ENCODE peak calls at places on chromosome 2, in six cellular contexts. One of them, this sample, is unnamed.

GRCh38 chr2:54457326-54458023 is 1.3 kb downstream of the SPTBN1 start:
- DNase-seq in cardiac muscle cell: no peak
- DNase-seq in right atrium auricular region: no peak
- DNase-seq in gastrocnemius medialis: no peak
- DNase-seq in fibroblast of pulmonary artery: no peak
- DNase-seq in AG10803: no peak
- DNase-seq in this sample: no peak

GRCh38 chr2:239603411-239604356 is 202.9 kb upstream of the HDAC4 start:
- DNase-seq in cardiac muscle cell: no peak
- DNase-seq in right atrium auricular region: peak
- DNase-seq in gastrocnemius medialis: no peak
- DNase-seq in fibroblast of pulmonary artery: no peak
- DNase-seq in AG10803: no peak
- DNase-seq in this sample: no peak

GRCh38 chr2:8719528-8719927 is 37.7 kb downstream of the ID2 start:
- DNase-seq in cardiac muscle cell: peak
- DNase-seq in right atrium auricular region: no peak
- DNase-seq in gastrocnemius medialis: no peak
- DNase-seq in fibroblast of pulmonary artery: no peak
- DNase-seq in AG10803: peak
- DNase-seq in this sample: no peak

GRCh38 chr2:110978871-110979833 is 141.6 kb upstream of the BCL2L11 start:
- DNase-seq in cardiac muscle cell: no peak
- DNase-seq in right atrium auricular region: no peak
- DNase-seq in gastrocnemius medialis: no peak
- DNase-seq in fibroblast of pulmonary artery: no peak
- DNase-seq in AG10803: no peak
- DNase-seq in this sample: no peak

GRCh38 chr2:66896151-66896550 is 461.2 kb downstream of the MEIS1 start:
- DNase-seq in cardiac muscle cell: no peak
- DNase-seq in right atrium auricular region: no peak
- DNase-seq in gastrocnemius medialis: no peak
- DNase-seq in fibroblast of pulmonary artery: no peak
- DNase-seq in AG10803: no peak
- DNase-seq in this sample: no peak

GRCh38 chr2:6968319-6969100 is 51.3 kb downstream of the RNF144A start:
- DNase-seq in cardiac muscle cell: peak
- DNase-seq in right atrium auricular region: no peak
- DNase-seq in gastrocnemius medialis: no peak
- DNase-seq in fibroblast of pulmonary artery: peak
- DNase-seq in AG10803: no peak
- DNase-seq in this sample: no peak

GRCh38 chr2:159133795-159134194 is 152.7 kb downstream of the WDSUB1 start:
- DNase-seq in cardiac muscle cell: peak
- DNase-seq in right atrium auricular region: no peak
- DNase-seq in gastrocnemius medialis: no peak
- DNase-seq in fibroblast of pulmonary artery: peak
- DNase-seq in AG10803: peak
- DNase-seq in this sample: no peak

GRCh38 chr2:122167561-122167960 is 412.1 kb downstream of the TSN start:
- DNase-seq in cardiac muscle cell: no peak
- DNase-seq in right atrium auricular region: no peak
- DNase-seq in gastrocnemius medialis: no peak
- DNase-seq in fibroblast of pulmonary artery: no peak
- DNase-seq in AG10803: no peak
- DNase-seq in this sample: no peak

GRCh38 chr2:128667391-128667790 is 348.7 kb upstream of the HS6ST1 start:
- DNase-seq in cardiac muscle cell: no peak
- DNase-seq in right atrium auricular region: peak
- DNase-seq in gastrocnemius medialis: no peak
- DNase-seq in fibroblast of pulmonary artery: no peak
- DNase-seq in AG10803: no peak
- DNase-seq in this sample: no peak

GRCh38 chr2:227473019-227473461 is 1.1 kb downstream of the AGFG1 start:
- DNase-seq in cardiac muscle cell: no peak
- DNase-seq in right atrium auricular region: no peak
- DNase-seq in gastrocnemius medialis: no peak
- DNase-seq in fibroblast of pulmonary artery: peak
- DNase-seq in AG10803: peak
- DNase-seq in this sample: no peak

GRCh38 chr2:169363570-169364150 is 1.3 kb upstream of the LRP2 start:
- DNase-seq in cardiac muscle cell: peak
- DNase-seq in right atrium auricular region: no peak
- DNase-seq in gastrocnemius medialis: no peak
- DNase-seq in fibroblast of pulmonary artery: peak
- DNase-seq in AG10803: no peak
- DNase-seq in this sample: no peak

GRCh38 chr2:11872247-11872947 is 126.0 kb downstream of the LPIN1 start:
- DNase-seq in cardiac muscle cell: peak
- DNase-seq in right atrium auricular region: peak
- DNase-seq in gastrocnemius medialis: no peak
- DNase-seq in fibroblast of pulmonary artery: peak
- DNase-seq in AG10803: no peak
- DNase-seq in this sample: peak

GRCh38 chr2:50975546-50975945 is 56.4 kb downstream of the NRXN1 start:
- DNase-seq in cardiac muscle cell: no peak
- DNase-seq in right atrium auricular region: no peak
- DNase-seq in gastrocnemius medialis: no peak
- DNase-seq in fibroblast of pulmonary artery: no peak
- DNase-seq in AG10803: no peak
- DNase-seq in this sample: no peak

GRCh38 chr2:145752091-145752806 is 1232.3 kb upstream of the ZEB2 start:
- DNase-seq in cardiac muscle cell: peak
- DNase-seq in right atrium auricular region: peak
- DNase-seq in gastrocnemius medialis: no peak
- DNase-seq in fibroblast of pulmonary artery: peak
- DNase-seq in AG10803: peak
- DNase-seq in this sample: peak

GRCh38 chr2:102149243-102149642 is 6.7 kb downstream of the IL1R1 start:
- DNase-seq in cardiac muscle cell: no peak
- DNase-seq in right atrium auricular region: no peak
- DNase-seq in gastrocnemius medialis: no peak
- DNase-seq in fibroblast of pulmonary artery: no peak
- DNase-seq in AG10803: no peak
- DNase-seq in this sample: no peak

GRCh38 chr2:189276277-189276676 is 96.7 kb upstream of the COL5A2 start:
- DNase-seq in cardiac muscle cell: peak
- DNase-seq in right atrium auricular region: no peak
- DNase-seq in gastrocnemius medialis: no peak
- DNase-seq in fibroblast of pulmonary artery: peak
- DNase-seq in AG10803: peak
- DNase-seq in this sample: peak

GRCh38 chr2:37573818-37574388 is 97.5 kb downstream of the CDC42EP3 start:
- DNase-seq in cardiac muscle cell: no peak
- DNase-seq in right atrium auricular region: no peak
- DNase-seq in gastrocnemius medialis: no peak
- DNase-seq in fibroblast of pulmonary artery: peak
- DNase-seq in AG10803: no peak
- DNase-seq in this sample: no peak

GRCh38 chr2:140943867-140944266 is 1186.9 kb downstream of the LRP1B start:
- DNase-seq in cardiac muscle cell: no peak
- DNase-seq in right atrium auricular region: no peak
- DNase-seq in gastrocnemius medialis: no peak
- DNase-seq in fibroblast of pulmonary artery: no peak
- DNase-seq in AG10803: no peak
- DNase-seq in this sample: no peak

GRCh38 chr2:232516556-232516955 is 3.6 kb upstream of the PRSS56 start:
- DNase-seq in cardiac muscle cell: no peak
- DNase-seq in right atrium auricular region: no peak
- DNase-seq in gastrocnemius medialis: no peak
- DNase-seq in fibroblast of pulmonary artery: no peak
- DNase-seq in AG10803: no peak
- DNase-seq in this sample: no peak

GRCh38 chr2:165305391-165306096 is 66.3 kb downstream of the SCN2A start:
- DNase-seq in cardiac muscle cell: peak
- DNase-seq in right atrium auricular region: no peak
- DNase-seq in gastrocnemius medialis: no peak
- DNase-seq in fibroblast of pulmonary artery: peak
- DNase-seq in AG10803: no peak
- DNase-seq in this sample: no peak

GRCh38 chr2:188085421-188085820 is 206.3 kb upstream of the GULP1 start:
- DNase-seq in cardiac muscle cell: no peak
- DNase-seq in right atrium auricular region: no peak
- DNase-seq in gastrocnemius medialis: no peak
- DNase-seq in fibroblast of pulmonary artery: no peak
- DNase-seq in AG10803: no peak
- DNase-seq in this sample: no peak

GRCh38 chr2:238596571-238597551 is 170.1 kb downstream of the ASB1 start:
- DNase-seq in cardiac muscle cell: peak
- DNase-seq in right atrium auricular region: no peak
- DNase-seq in gastrocnemius medialis: peak
- DNase-seq in fibroblast of pulmonary artery: peak
- DNase-seq in AG10803: peak
- DNase-seq in this sample: peak

GRCh38 chr2:157164891-157165290 is 92.6 kb upstream of the GALNT5 start:
- DNase-seq in cardiac muscle cell: no peak
- DNase-seq in right atrium auricular region: no peak
- DNase-seq in gastrocnemius medialis: no peak
- DNase-seq in fibroblast of pulmonary artery: no peak
- DNase-seq in AG10803: no peak
- DNase-seq in this sample: no peak

GRCh38 chr2:47179325-47179724 is 24.2 kb upstream of the STPG4 start:
- DNase-seq in cardiac muscle cell: no peak
- DNase-seq in right atrium auricular region: no peak
- DNase-seq in gastrocnemius medialis: no peak
- DNase-seq in fibroblast of pulmonary artery: no peak
- DNase-seq in AG10803: no peak
- DNase-seq in this sample: no peak

GRCh38 chr2:74908763-74909444 is 49.5 kb upstream of the POLE4 start:
- DNase-seq in cardiac muscle cell: peak
- DNase-seq in right atrium auricular region: no peak
- DNase-seq in gastrocnemius medialis: no peak
- DNase-seq in fibroblast of pulmonary artery: no peak
- DNase-seq in AG10803: peak
- DNase-seq in this sample: no peak

GRCh38 chr2:86790828-86791561 is at the start of gene CD8A:
- DNase-seq in cardiac muscle cell: peak
- DNase-seq in right atrium auricular region: no peak
- DNase-seq in gastrocnemius medialis: no peak
- DNase-seq in fibroblast of pulmonary artery: peak
- DNase-seq in AG10803: peak
- DNase-seq in this sample: no peak

GRCh38 chr2:44247924-44248323 is 27.4 kb upstream of the SLC3A1 start:
- DNase-seq in cardiac muscle cell: no peak
- DNase-seq in right atrium auricular region: no peak
- DNase-seq in gastrocnemius medialis: no peak
- DNase-seq in fibroblast of pulmonary artery: no peak
- DNase-seq in AG10803: no peak
- DNase-seq in this sample: no peak

GRCh38 chr2:146940016-146940685 is 904.7 kb upstream of the ACVR2A start:
- DNase-seq in cardiac muscle cell: peak
- DNase-seq in right atrium auricular region: no peak
- DNase-seq in gastrocnemius medialis: no peak
- DNase-seq in fibroblast of pulmonary artery: peak
- DNase-seq in AG10803: peak
- DNase-seq in this sample: no peak

GRCh38 chr2:151792589-151792988 is 35.6 kb downstream of the ARL5A start:
- DNase-seq in cardiac muscle cell: no peak
- DNase-seq in right atrium auricular region: no peak
- DNase-seq in gastrocnemius medialis: no peak
- DNase-seq in fibroblast of pulmonary artery: no peak
- DNase-seq in AG10803: no peak
- DNase-seq in this sample: no peak
- TF ChIP-seq CTCF in cardiac muscle cell: no peak
- TF ChIP-seq CTCF in right atrium auricular region: no peak
- TF ChIP-seq CTCF in gastrocnemius medialis: no peak
- TF ChIP-seq CTCF in fibroblast of pulmonary artery: no peak
- TF ChIP-seq CTCF in AG10803: no peak
- TF ChIP-seq CTCF in this sample: no peak

GRCh38 chr2:23286765-23287155 is 98.2 kb upstream of the KLHL29 start:
- DNase-seq in cardiac muscle cell: peak
- DNase-seq in right atrium auricular region: peak
- DNase-seq in gastrocnemius medialis: peak
- DNase-seq in fibroblast of pulmonary artery: peak
- DNase-seq in AG10803: peak
- DNase-seq in this sample: peak
- TF ChIP-seq CTCF in cardiac muscle cell: no peak
- TF ChIP-seq CTCF in right atrium auricular region: no peak
- TF ChIP-seq CTCF in gastrocnemius medialis: no peak
- TF ChIP-seq CTCF in fibroblast of pulmonary artery: no peak
- TF ChIP-seq CTCF in AG10803: no peak
- TF ChIP-seq CTCF in this sample: no peak

DNA sequence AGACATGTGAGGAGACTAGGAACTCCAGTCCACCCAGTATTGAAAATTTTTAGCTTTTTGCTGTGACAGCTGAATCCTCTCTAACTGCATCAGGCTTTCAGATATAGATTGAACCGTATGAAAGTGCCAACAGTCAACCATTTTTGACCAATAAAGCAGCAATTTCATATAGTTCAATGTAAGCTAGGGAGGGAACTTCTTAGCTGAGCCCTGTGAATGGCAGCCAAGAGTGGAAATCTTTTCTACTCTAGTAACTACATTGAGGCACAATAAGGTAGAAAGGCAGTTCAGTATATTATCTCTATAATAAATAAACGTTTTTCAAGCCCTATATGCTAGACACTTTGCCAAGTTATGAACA is 96.3 kb upstream of the TANK start:
- DNase-seq in cardiac muscle cell: no peak
- DNase-seq in right atrium auricular region: no peak
- DNase-seq in gastrocnemius medialis: no peak
- DNase-seq in fibroblast of pulmonary artery: no peak
- DNase-seq in AG10803: no peak
- DNase-seq in this sample: no peak
- TF ChIP-seq CTCF in cardiac muscle cell: no peak
- TF ChIP-seq CTCF in right atrium auricular region: no peak
- TF ChIP-seq CTCF in gastrocnemius medialis: no peak
- TF ChIP-seq CTCF in fibroblast of pulmonary artery: no peak
- TF ChIP-seq CTCF in AG10803: no peak
- TF ChIP-seq CTCF in this sample: no peak

DNA sequence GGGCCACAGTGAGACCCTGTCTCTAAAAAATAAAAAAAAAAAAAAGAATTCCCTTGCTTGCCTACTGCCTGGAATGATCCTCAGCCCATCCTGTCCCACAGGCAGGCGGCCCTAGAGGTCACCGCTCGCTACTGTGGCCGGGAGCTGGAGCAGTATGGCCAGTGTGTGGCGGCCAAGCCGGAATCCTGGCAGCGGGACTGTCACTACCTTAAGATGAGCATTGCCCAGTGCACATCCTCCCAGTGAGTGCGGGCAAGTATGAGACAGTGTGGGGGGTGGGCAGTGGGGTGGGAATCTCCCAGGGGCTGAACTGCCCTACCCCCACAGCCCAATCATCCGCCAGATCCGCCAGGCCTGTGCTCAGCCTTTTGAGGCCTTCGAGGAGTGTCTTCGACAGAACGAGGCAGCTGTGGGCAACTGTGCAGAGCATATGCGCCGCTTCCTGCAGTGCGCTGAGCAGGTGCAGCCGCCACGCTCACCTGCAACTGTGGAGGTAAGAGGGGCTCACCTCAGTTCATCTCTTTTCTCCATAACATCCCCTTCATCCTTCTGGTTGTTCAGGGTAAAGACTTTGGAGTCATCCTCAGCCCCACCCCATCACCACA is 1.6 kb downstream of the CHCHD5 start:
- DNase-seq in cardiac muscle cell: no peak
- DNase-seq in right atrium auricular region: no peak
- DNase-seq in gastrocnemius medialis: no peak
- DNase-seq in fibroblast of pulmonary artery: no peak
- DNase-seq in AG10803: no peak
- DNase-seq in this sample: no peak
- TF ChIP-seq CTCF in cardiac muscle cell: no peak
- TF ChIP-seq CTCF in right atrium auricular region: no peak
- TF ChIP-seq CTCF in gastrocnemius medialis: no peak
- TF ChIP-seq CTCF in fibroblast of pulmonary artery: no peak
- TF ChIP-seq CTCF in AG10803: no peak
- TF ChIP-seq CTCF in this sample: no peak

GRCh38 chr2:2101924-2102323 is 229.2 kb downstream of the MYT1L start:
- DNase-seq in cardiac muscle cell: no peak
- DNase-seq in right atrium auricular region: no peak
- DNase-seq in gastrocnemius medialis: no peak
- DNase-seq in fibroblast of pulmonary artery: no peak
- DNase-seq in AG10803: no peak
- DNase-seq in this sample: peak
- TF ChIP-seq CTCF in cardiac muscle cell: no peak
- TF ChIP-seq CTCF in right atrium auricular region: no peak
- TF ChIP-seq CTCF in gastrocnemius medialis: no peak
- TF ChIP-seq CTCF in fibroblast of pulmonary artery: peak
- TF ChIP-seq CTCF in AG10803: no peak
- TF ChIP-seq CTCF in this sample: peak